ENCODE peak calls at places on chromosomes 1 and 21, in eight cellular contexts. One of them, this sample, is unnamed.

GRCh38 chr1:161921990-161922389 is 101.7 kb downstream of the OLFML2B start:
- DNase-seq in brain microvascular endothelial cell: peak
- DNase-seq in fibroblast of the conjunctiva: peak
- DNase-seq in HEK293T: no peak
- DNase-seq in astrocyte of the spinal cord: peak
- DNase-seq in stimulated activated CD4-positive, alpha-beta T cell treated with anti-CD3 and anti-CD28 coated beads, Interleukin-2, amount 100 ng/mL, for 24 hours: no peak
- DNase-seq in dermis blood vessel endothelial cell: peak
- DNase-seq in aorta: no peak
- DNase-seq in this sample: peak

GRCh38 chr21:42214921-42215320 is 4.0 kb upstream of the ABCG1 start:
- DNase-seq in brain microvascular endothelial cell: no peak
- DNase-seq in HEK293T: no peak
- DNase-seq in stimulated activated CD4-positive, alpha-beta T cell treated with anti-CD3 and anti-CD28 coated beads, Interleukin-2, amount 100 ng/mL, for 24 hours: no peak
- DNase-seq in aorta: no peak
- DNase-seq in astrocyte of the spinal cord: no peak
- DNase-seq in fibroblast of the conjunctiva: no peak
- DNase-seq in dermis blood vessel endothelial cell: no peak
- DNase-seq in this sample: no peak

GRCh38 chr1:234871710-234872262 is 256.9 kb downstream of the TOMM20 start:
- DNase-seq in fibroblast of the conjunctiva: no peak
- DNase-seq in astrocyte of the spinal cord: no peak
- DNase-seq in brain microvascular endothelial cell: peak
- DNase-seq in dermis blood vessel endothelial cell: peak
- DNase-seq in stimulated activated CD4-positive, alpha-beta T cell treated with anti-CD3 and anti-CD28 coated beads, Interleukin-2, amount 100 ng/mL, for 24 hours: no peak
- DNase-seq in HEK293T: no peak
- DNase-seq in aorta: no peak
- DNase-seq in this sample: no peak

GRCh38 chr1:109611308-109611950 is 8.0 kb downstream of the GNAT2 start:
- DNase-seq in dermis blood vessel endothelial cell: no peak
- DNase-seq in HEK293T: no peak
- DNase-seq in brain microvascular endothelial cell: no peak
- DNase-seq in fibroblast of the conjunctiva: no peak
- DNase-seq in stimulated activated CD4-positive, alpha-beta T cell treated with anti-CD3 and anti-CD28 coated beads, Interleukin-2, amount 100 ng/mL, for 24 hours: no peak
- DNase-seq in astrocyte of the spinal cord: no peak
- DNase-seq in aorta: no peak
- DNase-seq in this sample: no peak

GRCh38 chr1:109850194-109850593 is 60.5 kb upstream of the CSF1 start:
- DNase-seq in fibroblast of the conjunctiva: no peak
- DNase-seq in astrocyte of the spinal cord: no peak
- DNase-seq in aorta: no peak
- DNase-seq in brain microvascular endothelial cell: no peak
- DNase-seq in HEK293T: no peak
- DNase-seq in dermis blood vessel endothelial cell: no peak
- DNase-seq in stimulated activated CD4-positive, alpha-beta T cell treated with anti-CD3 and anti-CD28 coated beads, Interleukin-2, amount 100 ng/mL, for 24 hours: no peak
- DNase-seq in this sample: no peak

GRCh38 chr1:37890378-37891014 is 31.1 kb upstream of the MTF1 start:
- DNase-seq in stimulated activated CD4-positive, alpha-beta T cell treated with anti-CD3 and anti-CD28 coated beads, Interleukin-2, amount 100 ng/mL, for 24 hours: no peak
- DNase-seq in dermis blood vessel endothelial cell: peak
- DNase-seq in astrocyte of the spinal cord: peak
- DNase-seq in brain microvascular endothelial cell: peak
- DNase-seq in HEK293T: peak
- DNase-seq in aorta: no peak
- DNase-seq in fibroblast of the conjunctiva: no peak
- DNase-seq in this sample: peak

GRCh38 chr1:119674835-119675289 is 26.8 kb upstream of the ZNF697 start:
- DNase-seq in dermis blood vessel endothelial cell: peak
- DNase-seq in astrocyte of the spinal cord: peak
- DNase-seq in aorta: no peak
- DNase-seq in fibroblast of the conjunctiva: peak
- DNase-seq in HEK293T: no peak
- DNase-seq in stimulated activated CD4-positive, alpha-beta T cell treated with anti-CD3 and anti-CD28 coated beads, Interleukin-2, amount 100 ng/mL, for 24 hours: peak
- DNase-seq in brain microvascular endothelial cell: peak
- DNase-seq in this sample: peak

GRCh38 chr1:232718928-232719927 is 86.0 kb upstream of the MAP10 start:
- DNase-seq in dermis blood vessel endothelial cell: no peak
- DNase-seq in brain microvascular endothelial cell: no peak
- DNase-seq in HEK293T: no peak
- DNase-seq in stimulated activated CD4-positive, alpha-beta T cell treated with anti-CD3 and anti-CD28 coated beads, Interleukin-2, amount 100 ng/mL, for 24 hours: no peak
- DNase-seq in astrocyte of the spinal cord: no peak
- DNase-seq in fibroblast of the conjunctiva: no peak
- DNase-seq in aorta: no peak
- DNase-seq in this sample: no peak

GRCh38 chr1:60903591-60903990 is 178.8 kb upstream of the NFIA start:
- DNase-seq in dermis blood vessel endothelial cell: no peak
- DNase-seq in astrocyte of the spinal cord: peak
- DNase-seq in HEK293T: no peak
- DNase-seq in stimulated activated CD4-positive, alpha-beta T cell treated with anti-CD3 and anti-CD28 coated beads, Interleukin-2, amount 100 ng/mL, for 24 hours: no peak
- DNase-seq in brain microvascular endothelial cell: no peak
- DNase-seq in aorta: peak
- DNase-seq in fibroblast of the conjunctiva: peak
- DNase-seq in this sample: no peak

GRCh38 chr1:6108937-6109636 is 63.4 kb downstream of the KCNAB2 start:
- DNase-seq in brain microvascular endothelial cell: peak
- DNase-seq in stimulated activated CD4-positive, alpha-beta T cell treated with anti-CD3 and anti-CD28 coated beads, Interleukin-2, amount 100 ng/mL, for 24 hours: peak
- DNase-seq in aorta: peak
- DNase-seq in dermis blood vessel endothelial cell: peak
- DNase-seq in HEK293T: peak
- DNase-seq in astrocyte of the spinal cord: peak
- DNase-seq in fibroblast of the conjunctiva: no peak
- DNase-seq in this sample: peak

GRCh38 chr21:17512245-17513213 is at the start of gene CXADR:
- DNase-seq in stimulated activated CD4-positive, alpha-beta T cell treated with anti-CD3 and anti-CD28 coated beads, Interleukin-2, amount 100 ng/mL, for 24 hours: peak
- DNase-seq in brain microvascular endothelial cell: no peak
- DNase-seq in astrocyte of the spinal cord: peak
- DNase-seq in HEK293T: peak
- DNase-seq in fibroblast of the conjunctiva: no peak
- DNase-seq in aorta: peak
- DNase-seq in dermis blood vessel endothelial cell: peak
- DNase-seq in this sample: peak

GRCh38 chr1:17089496-17089895 is 29.8 kb downstream of the PADI2 start:
- DNase-seq in stimulated activated CD4-positive, alpha-beta T cell treated with anti-CD3 and anti-CD28 coated beads, Interleukin-2, amount 100 ng/mL, for 24 hours: no peak
- DNase-seq in brain microvascular endothelial cell: no peak
- DNase-seq in aorta: no peak
- DNase-seq in fibroblast of the conjunctiva: no peak
- DNase-seq in astrocyte of the spinal cord: no peak
- DNase-seq in dermis blood vessel endothelial cell: no peak
- DNase-seq in HEK293T: no peak
- DNase-seq in this sample: no peak

GRCh38 chr1:56330400-56331026 is 248.8 kb downstream of the PLPP3 start:
- DNase-seq in fibroblast of the conjunctiva: peak
- DNase-seq in astrocyte of the spinal cord: peak
- DNase-seq in stimulated activated CD4-positive, alpha-beta T cell treated with anti-CD3 and anti-CD28 coated beads, Interleukin-2, amount 100 ng/mL, for 24 hours: no peak
- DNase-seq in brain microvascular endothelial cell: peak
- DNase-seq in HEK293T: no peak
- DNase-seq in dermis blood vessel endothelial cell: peak
- DNase-seq in aorta: no peak
- DNase-seq in this sample: peak

GRCh38 chr21:36584980-36585940 is 105.3 kb upstream of the CLDN14 start:
- DNase-seq in aorta: no peak
- DNase-seq in brain microvascular endothelial cell: no peak
- DNase-seq in astrocyte of the spinal cord: no peak
- DNase-seq in HEK293T: no peak
- DNase-seq in stimulated activated CD4-positive, alpha-beta T cell treated with anti-CD3 and anti-CD28 coated beads, Interleukin-2, amount 100 ng/mL, for 24 hours: no peak
- DNase-seq in fibroblast of the conjunctiva: no peak
- DNase-seq in dermis blood vessel endothelial cell: no peak
- DNase-seq in this sample: no peak

GRCh38 chr1:190615818-190616217 is 138.2 kb upstream of the BRINP3 start:
- DNase-seq in fibroblast of the conjunctiva: no peak
- DNase-seq in brain microvascular endothelial cell: no peak
- DNase-seq in stimulated activated CD4-positive, alpha-beta T cell treated with anti-CD3 and anti-CD28 coated beads, Interleukin-2, amount 100 ng/mL, for 24 hours: no peak
- DNase-seq in astrocyte of the spinal cord: no peak
- DNase-seq in aorta: no peak
- DNase-seq in dermis blood vessel endothelial cell: no peak
- DNase-seq in HEK293T: no peak
- DNase-seq in this sample: no peak

GRCh38 chr1:55713516-55713915 is 498.4 kb upstream of the USP24 start:
- DNase-seq in brain microvascular endothelial cell: no peak
- DNase-seq in HEK293T: no peak
- DNase-seq in astrocyte of the spinal cord: no peak
- DNase-seq in aorta: no peak
- DNase-seq in stimulated activated CD4-positive, alpha-beta T cell treated with anti-CD3 and anti-CD28 coated beads, Interleukin-2, amount 100 ng/mL, for 24 hours: no peak
- DNase-seq in fibroblast of the conjunctiva: no peak
- DNase-seq in dermis blood vessel endothelial cell: no peak
- DNase-seq in this sample: no peak

GRCh38 chr1:5297199-5297877 is 642.9 kb downstream of the AJAP1 start:
- DNase-seq in brain microvascular endothelial cell: no peak
- DNase-seq in stimulated activated CD4-positive, alpha-beta T cell treated with anti-CD3 and anti-CD28 coated beads, Interleukin-2, amount 100 ng/mL, for 24 hours: no peak
- DNase-seq in dermis blood vessel endothelial cell: no peak
- DNase-seq in fibroblast of the conjunctiva: no peak
- DNase-seq in HEK293T: no peak
- DNase-seq in astrocyte of the spinal cord: no peak
- DNase-seq in aorta: no peak
- DNase-seq in this sample: no peak

GRCh38 chr21:34200288-34200905 is 127.0 kb downstream of the MRPS6 start:
- DNase-seq in stimulated activated CD4-positive, alpha-beta T cell treated with anti-CD3 and anti-CD28 coated beads, Interleukin-2, amount 100 ng/mL, for 24 hours: no peak
- DNase-seq in HEK293T: no peak
- DNase-seq in aorta: no peak
- DNase-seq in astrocyte of the spinal cord: no peak
- DNase-seq in fibroblast of the conjunctiva: no peak
- DNase-seq in dermis blood vessel endothelial cell: no peak
- DNase-seq in brain microvascular endothelial cell: no peak
- DNase-seq in this sample: no peak

GRCh38 chr1:22111620-22112019 is 31.3 kb downstream of the WNT4 start:
- DNase-seq in astrocyte of the spinal cord: peak
- DNase-seq in aorta: no peak
- DNase-seq in brain microvascular endothelial cell: peak
- DNase-seq in stimulated activated CD4-positive, alpha-beta T cell treated with anti-CD3 and anti-CD28 coated beads, Interleukin-2, amount 100 ng/mL, for 24 hours: no peak
- DNase-seq in dermis blood vessel endothelial cell: peak
- DNase-seq in fibroblast of the conjunctiva: no peak
- DNase-seq in HEK293T: no peak
- DNase-seq in this sample: peak

GRCh38 chr1:221611930-221612777 is 129.7 kb downstream of the DUSP10 start:
- DNase-seq in stimulated activated CD4-positive, alpha-beta T cell treated with anti-CD3 and anti-CD28 coated beads, Interleukin-2, amount 100 ng/mL, for 24 hours: no peak
- DNase-seq in brain microvascular endothelial cell: peak
- DNase-seq in fibroblast of the conjunctiva: peak
- DNase-seq in dermis blood vessel endothelial cell: peak
- DNase-seq in astrocyte of the spinal cord: peak
- DNase-seq in HEK293T: peak
- DNase-seq in aorta: peak
- DNase-seq in this sample: peak

GRCh38 chr21:32457962-32458361 is 45.5 kb downstream of the EVA1C start:
- DNase-seq in astrocyte of the spinal cord: no peak
- DNase-seq in dermis blood vessel endothelial cell: no peak
- DNase-seq in fibroblast of the conjunctiva: no peak
- DNase-seq in brain microvascular endothelial cell: no peak
- DNase-seq in aorta: no peak
- DNase-seq in stimulated activated CD4-positive, alpha-beta T cell treated with anti-CD3 and anti-CD28 coated beads, Interleukin-2, amount 100 ng/mL, for 24 hours: no peak
- DNase-seq in HEK293T: no peak
- DNase-seq in this sample: no peak

GRCh38 chr1:29836626-29837305 is 600.4 kb downstream of the PTPRU start:
- DNase-seq in HEK293T: no peak
- DNase-seq in aorta: no peak
- DNase-seq in stimulated activated CD4-positive, alpha-beta T cell treated with anti-CD3 and anti-CD28 coated beads, Interleukin-2, amount 100 ng/mL, for 24 hours: no peak
- DNase-seq in astrocyte of the spinal cord: no peak
- DNase-seq in dermis blood vessel endothelial cell: no peak
- DNase-seq in brain microvascular endothelial cell: no peak
- DNase-seq in fibroblast of the conjunctiva: no peak
- DNase-seq in this sample: no peak

GRCh38 chr21:17514124-17514481 is 1.3 kb downstream of the CXADR start:
- DNase-seq in fibroblast of the conjunctiva: no peak
- DNase-seq in dermis blood vessel endothelial cell: peak
- DNase-seq in aorta: no peak
- DNase-seq in astrocyte of the spinal cord: peak
- DNase-seq in brain microvascular endothelial cell: peak
- DNase-seq in HEK293T: no peak
- DNase-seq in stimulated activated CD4-positive, alpha-beta T cell treated with anti-CD3 and anti-CD28 coated beads, Interleukin-2, amount 100 ng/mL, for 24 hours: no peak
- DNase-seq in this sample: peak

GRCh38 chr21:37811711-37812110 is 104.5 kb downstream of the KCNJ6 start:
- DNase-seq in aorta: no peak
- DNase-seq in dermis blood vessel endothelial cell: no peak
- DNase-seq in brain microvascular endothelial cell: no peak
- DNase-seq in HEK293T: no peak
- DNase-seq in fibroblast of the conjunctiva: no peak
- DNase-seq in astrocyte of the spinal cord: no peak
- DNase-seq in stimulated activated CD4-positive, alpha-beta T cell treated with anti-CD3 and anti-CD28 coated beads, Interleukin-2, amount 100 ng/mL, for 24 hours: no peak
- DNase-seq in this sample: no peak

GRCh38 chr1:196409586-196409985 is 198.7 kb downstream of the KCNT2 start:
- DNase-seq in dermis blood vessel endothelial cell: peak
- DNase-seq in aorta: no peak
- DNase-seq in stimulated activated CD4-positive, alpha-beta T cell treated with anti-CD3 and anti-CD28 coated beads, Interleukin-2, amount 100 ng/mL, for 24 hours: no peak
- DNase-seq in fibroblast of the conjunctiva: no peak
- DNase-seq in astrocyte of the spinal cord: peak
- DNase-seq in brain microvascular endothelial cell: peak
- DNase-seq in HEK293T: no peak
- DNase-seq in this sample: peak

GRCh38 chr1:209618291-209618690 is 33.9 kb downstream of the LAMB3 start:
- DNase-seq in stimulated activated CD4-positive, alpha-beta T cell treated with anti-CD3 and anti-CD28 coated beads, Interleukin-2, amount 100 ng/mL, for 24 hours: no peak
- DNase-seq in fibroblast of the conjunctiva: no peak
- DNase-seq in brain microvascular endothelial cell: no peak
- DNase-seq in astrocyte of the spinal cord: no peak
- DNase-seq in dermis blood vessel endothelial cell: no peak
- DNase-seq in HEK293T: no peak
- DNase-seq in aorta: no peak
- DNase-seq in this sample: no peak

GRCh38 chr1:68848017-68848416 is 351.1 kb upstream of the DEPDC1 start:
- DNase-seq in stimulated activated CD4-positive, alpha-beta T cell treated with anti-CD3 and anti-CD28 coated beads, Interleukin-2, amount 100 ng/mL, for 24 hours: no peak
- DNase-seq in HEK293T: no peak
- DNase-seq in fibroblast of the conjunctiva: no peak
- DNase-seq in aorta: no peak
- DNase-seq in astrocyte of the spinal cord: no peak
- DNase-seq in dermis blood vessel endothelial cell: no peak
- DNase-seq in brain microvascular endothelial cell: no peak
- DNase-seq in this sample: no peak

GRCh38 chr21:24759348-24760118 is 847.7 kb downstream of the MRPL39 start:
- DNase-seq in stimulated activated CD4-positive, alpha-beta T cell treated with anti-CD3 and anti-CD28 coated beads, Interleukin-2, amount 100 ng/mL, for 24 hours: no peak
- DNase-seq in dermis blood vessel endothelial cell: no peak
- DNase-seq in fibroblast of the conjunctiva: no peak
- DNase-seq in brain microvascular endothelial cell: no peak
- DNase-seq in HEK293T: no peak
- DNase-seq in aorta: no peak
- DNase-seq in astrocyte of the spinal cord: no peak
- DNase-seq in this sample: no peak

GRCh38 chr1:212608956-212609700 is 567 bp downstream of the ATF3 start:
- DNase-seq in fibroblast of the conjunctiva: no peak
- DNase-seq in astrocyte of the spinal cord: no peak
- DNase-seq in HEK293T: peak
- DNase-seq in aorta: peak
- DNase-seq in stimulated activated CD4-positive, alpha-beta T cell treated with anti-CD3 and anti-CD28 coated beads, Interleukin-2, amount 100 ng/mL, for 24 hours: peak
- DNase-seq in dermis blood vessel endothelial cell: peak
- DNase-seq in brain microvascular endothelial cell: no peak
- DNase-seq in this sample: peak

GRCh38 chr1:155499953-155500621 is 62.5 kb downstream of the ASH1L start:
- DNase-seq in fibroblast of the conjunctiva: no peak
- DNase-seq in dermis blood vessel endothelial cell: peak
- DNase-seq in stimulated activated CD4-positive, alpha-beta T cell treated with anti-CD3 and anti-CD28 coated beads, Interleukin-2, amount 100 ng/mL, for 24 hours: no peak
- DNase-seq in HEK293T: peak
- DNase-seq in astrocyte of the spinal cord: peak
- DNase-seq in aorta: no peak
- DNase-seq in brain microvascular endothelial cell: no peak
- DNase-seq in this sample: peak